ENCODE peak calls at places on chromosomes 4 and X, in eight cellular contexts. M, J, Q, V, R, Z, L and I are unnamed samples.

GRCh38 chrX:20218809-20219505 is 47.8 kb downstream of the RPS6KA3 start:
- DNase-seq in M (peak), J (no peak), Q (no peak), V (no peak), R (no peak), Z (no peak), L (no peak), I (no peak)

GRCh38 chrX:108601276-108601675 is 135.1 kb downstream of the IRS4 start:
- DNase-seq in M (no peak), J (no peak), Q (no peak), V (no peak), R (no peak), Z (no peak), L (no peak), I (no peak)

GRCh38 chr4:14520171-14520570 is 482.1 kb upstream of the CPEB2 start:
- DNase-seq in M (no peak), J (no peak), Q (no peak), V (peak), R (no peak), Z (no peak), L (no peak), I (peak)

GRCh38 chr4:104815593-104816156 is 321.0 kb upstream of the CXXC4 start:
- DNase-seq in M (no peak), J (no peak), Q (no peak), V (no peak), R (no peak), Z (no peak), L (no peak), I (no peak)

GRCh38 chrX:71210829-71211228 is 12.2 kb upstream of the GJB1 start:
- DNase-seq in M (peak), J (no peak), Q (no peak), V (no peak), R (no peak), Z (no peak), L (peak), I (no peak)

GRCh38 chr4:128163177-128164117 is 102.3 kb downstream of the LARP1B start:
- DNase-seq in M (peak), J (no peak), Q (no peak), V (peak), R (no peak), Z (peak), L (no peak), I (peak)

GRCh38 chr4:135316266-135316779 is 1114.7 kb upstream of the PABPC4L start:
- DNase-seq in M (no peak), J (no peak), Q (no peak), V (no peak), R (no peak), Z (no peak), L (no peak), I (no peak)

GRCh38 chr4:158172558-158173258 is at the start of gene GASK1B:
- DNase-seq in M (peak), J (no peak), Q (no peak), V (peak), R (no peak), Z (no peak), L (peak), I (peak)